ENCODE peak calls at places on chromosomes 16 and 17, in ten cellular contexts. Y is GM12891; I is AG08396; C is sciatic nerve; J is posterior cingulate gyrus; S is stimulated activated CD8-positive, alpha-beta memory T cell treated with anti-CD3 and anti-CD28 coated beads, Interleukin-4, amount 100 ng/mL, for 24 hours; U is H54; B is HEK293T; Z is activated T-helper 1 cell treated with anti-CD3 and anti-CD28 coated beads, Interleukin-12 subunit alpha, Interleukin-12 subunit beta, Interleukin-2, Interleukin-4 antibody, amounts not matched to agents 30 ng/mL and 10 ng/mL and 1 ng/mL, durations not matched to agents 14 hours and 24 hours and 36 hours; M is NCI-H2171 treated with DMSO at 0.1 percent for 48 hours. K is an unnamed sample.
A peak's percentile ranks its signal among the peaks of the same experiment; 100 is the strongest.

GRCh38 chr17:12386240-12386639 is 279.4 kb upstream of the MYOCD start:
- DNase-seq in Y (no peak), I (no peak), C (no peak), J (no peak), S (no peak), U (no peak), B (no peak), Z (no peak), M (no peak), K (peak; percentile 23)

GRCh38 chr17:58335061-58335731 is 6.6 kb upstream of the TSPOAP1 start:
- DNase-seq in Y (no peak), I (no peak), C (no peak), J (peak; percentile 43), S (no peak), U (no peak), B (no peak), Z (no peak), M (no peak), K (no peak)

GRCh38 chr17:81566461-81567126 is 14.4 kb upstream of the FAAP100 start:
- DNase-seq in Y (no peak), I (peak; percentile 87), C (peak; percentile 85), J (no peak), S (no peak), U (peak; percentile 75), B (no peak), Z (no peak), M (peak; percentile 91), K (peak; percentile 91)

GRCh38 chr17:9002610-9003354 is 18.5 kb upstream of the NTN1 start:
- DNase-seq in Y (peak; percentile 70), I (peak; percentile 35), C (no peak), J (no peak), S (no peak), U (no peak), B (peak; percentile 70), Z (no peak), M (no peak), K (no peak)

GRCh38 chr17:29838961-29839360 is 91.1 kb downstream of the SSH2 start:
- DNase-seq in Y (no peak), I (peak; percentile 41), C (no peak), J (no peak), S (no peak), U (no peak), B (no peak), Z (no peak), M (peak; percentile 6), K (peak; percentile 8)

GRCh38 chr17:75996665-75997590 is 3.7 kb upstream of the CDK3 start:
- DNase-seq in Y (peak; percentile 46), I (peak; percentile 46), C (no peak), J (peak; percentile 82), S (no peak), U (peak; percentile 86), B (no peak), Z (peak; percentile 38), M (no peak), K (peak; percentile 87)

GRCh38 chr17:57862990-57863667 is 13.3 kb upstream of the MRPS23 start:
- DNase-seq in Y (no peak), I (no peak), C (no peak), J (peak; percentile 84), S (no peak), U (no peak), B (no peak), Z (no peak), M (no peak), K (no peak)

GRCh38 chr17:75565066-75565465 is 22.5 kb upstream of the MYO15B start:
- DNase-seq in Y (no peak), I (peak; percentile 55), C (no peak), J (no peak), S (no peak), U (peak; percentile 98), B (no peak), Z (no peak), M (no peak), K (peak; percentile 79)

GRCh38 chr16:61798741-61799140 is 237.5 kb downstream of the CDH8 start:
- DNase-seq in Y (no peak), I (no peak), C (no peak), J (no peak), S (no peak), U (no peak), B (no peak), Z (no peak), M (no peak), K (no peak)

GRCh38 chr17:82020874-82021727 is 1.6 kb downstream of the CENPX start:
- DNase-seq in Y (no peak), I (peak; percentile 85), C (peak; percentile 85), J (peak; percentile 96), S (no peak), U (peak; percentile 79), B (no peak), Z (peak; percentile 31), M (peak; percentile 58), K (peak; percentile 82)

GRCh38 chr17:27247071-27247957 is 46.6 kb upstream of the WSB1 start:
- DNase-seq in Y (no peak), I (peak; percentile 32), C (no peak), J (no peak), S (no peak), U (no peak), B (no peak), Z (no peak), M (no peak), K (no peak)

GRCh38 chr17:63542942-63543821 is 7.1 kb upstream of the DCAF7 start:
- DNase-seq in Y (no peak), I (peak; percentile 3), C (peak; percentile 44), J (peak; percentile 40), S (no peak), U (no peak), B (no peak), Z (no peak), M (no peak), K (peak; percentile 6)

GRCh38 chr16:4388275-4389021 is 16.8 kb downstream of the VASN start:
- DNase-seq in Y (no peak), I (peak; percentile 48), C (no peak), J (no peak), S (no peak), U (no peak), B (no peak), Z (no peak), M (no peak), K (no peak)

GRCh38 chr17:37450090-37450489 is 39.6 kb upstream of the DUSP14 start:
- DNase-seq in Y (no peak), I (no peak), C (no peak), J (no peak), S (no peak), U (no peak), B (no peak), Z (no peak), M (no peak), K (no peak)

K was measured in GM03348.